ENCODE peak calls at places on chromosome 4, in eight cellular contexts. U, K, B, Y, X, M, S and V are unnamed samples.

GRCh38 chr4:30866907-30867306 is 146.7 kb downstream of the PCDH7 start:
- DNase-seq in U (no peak), S (no peak), K (peak; percentile 46), B (no peak), X (no peak), M (no peak), Y (no peak), V (no peak)

GRCh38 chr4:173264245-173264959 is 69.8 kb downstream of the HMGB2 start:
- DNase-seq in Y (peak; percentile 94), U (peak; percentile 65), S (peak; percentile 86), K (no peak), X (peak; percentile 67), B (peak; percentile 72), M (no peak), V (peak; percentile 41)

GRCh38 chr4:55547918-55548317 is 1.2 kb upstream of the CLOCK start:
- DNase-seq in B (no peak), X (no peak), K (no peak), U (no peak), S (no peak), Y (no peak), M (no peak), V (no peak)

GRCh38 chr4:89572224-89572858 is 264.6 kb downstream of the SNCA start:
- DNase-seq in U (no peak), S (no peak), K (no peak), X (no peak), B (no peak), Y (no peak), M (no peak), V (peak; percentile 28)

GRCh38 chr4:169745291-169745690 is 12.5 kb downstream of the HPF1 start:
- DNase-seq in X (peak; percentile 80), K (peak; percentile 60), U (no peak), Y (no peak), S (no peak), M (no peak), B (no peak), V (peak; percentile 42)

GRCh38 chr4:133324491-133324890 is 175.4 kb downstream of the PCDH10 start:
- DNase-seq in X (no peak), Y (no peak), U (no peak), B (no peak), S (no peak), M (no peak), K (no peak), V (no peak)

GRCh38 chr4:109735566-109736454 is 5.9 kb upstream of the PLA2G12A start:
- DNase-seq in Y (no peak), M (no peak), B (peak; percentile 19), K (no peak), U (no peak), S (peak; percentile 94), X (no peak), V (peak; percentile 56)

GRCh38 chr4:83362492-83363329 is 28.1 kb upstream of the HPSE start:
- DNase-seq in X (peak; percentile 62), Y (peak; percentile 63), U (no peak), S (peak; percentile 38), M (no peak), K (peak; percentile 32), B (no peak), V (peak; percentile 43)

GRCh38 chr4:11599044-11599443 is 170.3 kb upstream of the HS3ST1 start:
- DNase-seq in U (no peak), M (no peak), X (no peak), B (no peak), Y (no peak), K (no peak), S (no peak), V (no peak)

GRCh38 chr4:123624959-123625358 is 228.4 kb downstream of the SPRY1 start:
- DNase-seq in X (no peak), S (no peak), U (no peak), B (no peak), Y (no peak), M (no peak), K (no peak), V (peak; percentile 8)

GRCh38 chr4:142091085-142091513 is 454.7 kb downstream of the IL15 start:
- DNase-seq in X (peak; percentile 100), Y (no peak), U (no peak), B (peak; percentile 28), K (peak; percentile 89), M (no peak), S (no peak), V (peak; percentile 94)

GRCh38 chr4:147103403-147103946 is 157.8 kb upstream of the TTC29 start:
- DNase-seq in B (peak; percentile 46), S (no peak), Y (no peak), U (no peak), K (peak; percentile 83), M (peak; percentile 45), X (peak; percentile 98), V (peak; percentile 89)

GRCh38 chr4:160257324-160257723 is 1154.4 kb downstream of the RAPGEF2 start:
- DNase-seq in B (no peak), Y (no peak), X (no peak), M (no peak), U (no peak), S (no peak), K (peak; percentile 9), V (no peak)

GRCh38 chr4:98722000-98722399 is 63.6 kb upstream of the TSPAN5 start:
- DNase-seq in U (no peak), S (no peak), B (no peak), X (no peak), Y (no peak), K (peak; percentile 35), M (no peak), V (no peak)

GRCh38 chr4:134867027-134867426 is 665.4 kb upstream of the PABPC4L start:
- DNase-seq in Y (no peak), K (no peak), S (no peak), U (no peak), B (no peak), M (no peak), X (no peak), V (no peak)

GRCh38 chr4:12852338-12853307 is 631.5 kb downstream of the RAB28 start:
- DNase-seq in Y (peak; percentile 44), K (peak; percentile 59), U (no peak), S (peak; percentile 37), B (no peak), X (peak; percentile 69), M (no peak), V (peak; percentile 74)

GRCh38 chr4:95601342-95601741 is 52.6 kb upstream of the UNC5C start:
- DNase-seq in X (no peak), S (no peak), Y (no peak), K (no peak), U (no peak), B (no peak), M (no peak), V (no peak)

GRCh38 chr4:121582296-121582695 is 114.5 kb downstream of the ANXA5 start:
- DNase-seq in M (no peak), X (peak; percentile 22), S (no peak), B (no peak), U (no peak), K (peak; percentile 35), Y (no peak), V (no peak)

GRCh38 chr4:53987761-53988171 is 76.6 kb downstream of the CHIC2 start:
- DNase-seq in S (no peak), B (no peak), M (no peak), U (no peak), K (peak; percentile 88), X (peak; percentile 84), Y (no peak), V (peak; percentile 27)

GRCh38 chr4:124946696-124947095 is 234.2 kb upstream of the ANKRD50 start:
- DNase-seq in B (no peak), K (peak; percentile 28), X (no peak), U (no peak), M (no peak), Y (no peak), S (no peak), V (no peak)

GRCh38 chr4:917466-917865 is 14.7 kb downstream of the GAK start:
- DNase-seq in M (no peak), B (no peak), X (no peak), Y (no peak), S (no peak), U (no peak), K (no peak), V (peak; percentile 17)

GRCh38 chr4:18840499-18840898 is 818.9 kb upstream of the LCORL start:
- DNase-seq in X (no peak), B (no peak), S (no peak), Y (no peak), M (no peak), U (no peak), K (no peak), V (no peak)

GRCh38 chr4:117983541-117984451 is 50.5 kb upstream of the NDST3 start:
- DNase-seq in K (peak; percentile 37), B (no peak), M (no peak), X (no peak), Y (no peak), U (no peak), S (no peak), V (peak; percentile 63)

GRCh38 chr4:10506077-10506476 is 48.9 kb upstream of the ZNF518B start:
- DNase-seq in X (no peak), B (no peak), M (no peak), U (no peak), K (no peak), S (no peak), Y (peak; percentile 2), V (no peak)
- TF ChIP-seq CTCF in X (no peak), B (no peak), M (no peak), U (no peak), K (no peak), S (no peak), Y (no peak), V (no peak)

GRCh38 chr4:48271048-48271452 is 1.4 kb upstream of the TEC start:
- DNase-seq in B (no peak), M (no peak), Y (peak; percentile 22), K (no peak), S (peak; percentile 37), U (no peak), X (no peak), V (no peak)
- H3K4me3 ChIP-seq in B (no peak overlapping the region), M (no peak overlapping the region), Y (no peak overlapping the region), K (no peak overlapping the region), S (no peak overlapping the region), U (no peak overlapping the region), X (no peak overlapping the region), V (no peak overlapping the region)

GRCh38 chr4:38860788-38861424 is 4.3 kb upstream of the TLR6 start:
- DNase-seq in Y (peak; percentile 90), M (no peak), K (peak; percentile 47), X (peak; percentile 51), S (peak; percentile 86), U (peak; percentile 19), B (peak; percentile 77), V (peak; percentile 60)
- TF ChIP-seq CTCF in Y (peak; percentile 97), M (peak; percentile 33), K (peak; percentile 86), X (peak; percentile 78), S (peak; percentile 80), U (peak; percentile 72), B (peak; percentile 84), V (peak; percentile 80)

DNA sequence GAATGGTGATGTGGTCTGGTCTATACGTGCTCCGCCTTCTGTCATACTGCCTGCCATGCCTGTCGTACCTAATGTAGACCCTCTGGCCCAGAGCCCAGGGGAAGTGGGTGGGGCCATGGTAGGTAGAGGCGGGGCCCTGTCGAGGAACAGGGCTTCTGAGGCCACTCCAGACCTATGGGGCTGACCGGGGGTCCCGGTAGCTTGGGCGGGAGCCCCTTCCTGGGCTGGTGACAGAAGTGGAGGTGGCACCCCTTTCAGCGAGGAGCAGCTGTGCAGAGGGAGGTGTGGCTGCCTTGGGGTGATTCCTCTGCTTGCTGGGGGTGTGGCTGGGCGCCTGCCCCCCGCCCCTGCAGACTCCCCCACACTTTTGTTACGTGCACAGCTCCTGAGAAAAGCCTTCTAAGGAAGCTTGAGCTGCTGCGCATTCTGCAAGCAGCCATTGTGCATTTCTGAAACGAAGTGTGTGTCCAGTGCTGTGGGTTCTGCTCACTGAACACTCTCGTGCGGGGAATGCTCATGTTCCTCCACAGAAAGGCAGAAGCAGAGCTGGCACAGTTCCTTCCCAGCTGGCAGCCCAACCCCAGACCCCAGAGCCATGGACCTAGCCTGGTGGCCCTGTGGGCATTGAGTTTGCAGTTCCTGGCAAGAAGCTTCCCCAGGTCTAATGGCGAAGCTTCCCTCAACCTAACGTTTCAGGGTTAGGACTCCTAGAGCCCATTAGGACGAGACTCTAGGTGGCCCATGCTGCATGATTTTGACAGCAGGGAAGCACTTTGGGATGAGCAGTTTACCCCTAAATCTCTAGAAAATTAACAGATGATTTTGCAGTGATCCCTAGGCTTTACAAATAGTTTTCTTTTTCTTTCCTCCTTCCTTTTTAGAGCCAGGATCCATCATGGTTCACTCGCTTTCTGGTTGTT is 72.7 kb upstream of the HGFAC start:
- DNase-seq in B (no peak), U (no peak), M (no peak), K (no peak), S (no peak), Y (no peak), X (no peak), V (no peak)
- H3K4me3 ChIP-seq in B (no peak overlapping the region), U (peak overlapping the region; percentile 60), M (peak overlapping the region; percentile 25), K (no peak overlapping the region), S (no peak overlapping the region), Y (no peak overlapping the region), X (peak overlapping the region; percentile 9), V (peak overlapping the region; percentile 31)